ENCODE peak calls at places on chromosomes 3 and 15, in ten cellular contexts. U is NCI-H1092; M is NCI-H1048; J is sigmoid colon; I is fibroblast of the conjunctiva; K is stimulated activated CD4-positive, alpha-beta T cell treated with anti-CD3 and anti-CD28 coated beads, Interleukin-4, amount 100 ng/mL, for 48 hours; Y is putamen; Z is HFF-Myc; H is T-cell; B is Caki2. P is an unnamed sample.
A peak's percentile ranks its signal among the peaks of the same experiment; 100 is the strongest.

GRCh38 chr3:134291300-134292254 is 40.9 kb upstream of the RYK start:
- DNase-seq in K (no peak), B (no peak), U (peak; percentile 38), Z (no peak), J (peak; percentile 97), I (peak; percentile 91), M (no peak), H (no peak), Y (no peak), P (no peak)

GRCh38 chr15:99564221-99565030 is 1.4 kb upstream of the MEF2A start:
- DNase-seq in U (peak; percentile 71), K (no peak), J (peak; percentile 75), I (no peak), Y (peak; percentile 44), Z (no peak), H (no peak), M (no peak), B (peak; percentile 2), P (no peak)

GRCh38 chr15:43792761-43793493 is 807 bp downstream of the SERF2 start:
- DNase-seq in Y (no peak), U (no peak), M (no peak), H (no peak), J (no peak), I (no peak), Z (no peak), K (no peak), B (no peak), P (no peak)

GRCh38 chr15:26842391-26842790 is 24.5 kb upstream of the GABRA5 start:
- DNase-seq in U (peak; percentile 3), H (no peak), I (no peak), M (no peak), Z (no peak), Y (no peak), J (no peak), K (no peak), B (no peak), P (no peak)

GRCh38 chr15:71951134-71951533 is 140.8 kb downstream of the NR2E3 start:
- DNase-seq in M (no peak), B (no peak), K (no peak), Y (no peak), Z (no peak), H (no peak), I (no peak), U (no peak), J (no peak), P (no peak)

GRCh38 chr3:8624612-8625011 is 20.0 kb downstream of the SSUH2 start:
- DNase-seq in M (no peak), B (no peak), Z (no peak), K (no peak), H (no peak), Y (no peak), J (peak; percentile 55), I (no peak), U (no peak), P (no peak)

GRCh38 chr3:58016710-58017109 is 8.5 kb downstream of the FLNB start:
- DNase-seq in K (no peak), B (no peak), U (no peak), Y (no peak), Z (no peak), M (no peak), H (no peak), J (no peak), I (no peak), P (no peak)

GRCh38 chr3:98812851-98813374 is 49.8 kb downstream of the ST3GAL6 start:
- DNase-seq in I (peak; percentile 28), M (no peak), B (peak; percentile 45), Y (peak; percentile 41), U (no peak), J (no peak), H (no peak), Z (no peak), K (no peak), P (no peak)

GRCh38 chr15:75532413-75533250 is 46.5 kb downstream of the PTPN9 start:
- DNase-seq in U (no peak), Y (peak; percentile 35), M (no peak), B (peak; percentile 76), J (peak; percentile 86), I (peak; percentile 72), Z (peak; percentile 66), H (no peak), K (no peak), P (no peak)

GRCh38 chr15:77784361-77785292 is 151.9 kb upstream of the LINGO1 start:
- DNase-seq in J (no peak), Y (no peak), H (no peak), M (no peak), B (no peak), K (peak; percentile 30), I (no peak), U (no peak), Z (no peak), P (no peak)

GRCh38 chr3:72969766-72970165 is 26.8 kb upstream of the PPP4R2 start:
- DNase-seq in J (no peak), M (no peak), H (no peak), B (no peak), K (no peak), Z (no peak), I (no peak), U (no peak), Y (no peak), P (no peak)

GRCh38 chr15:27973886-27974285 is 125.2 kb downstream of the OCA2 start:
- DNase-seq in U (no peak), B (no peak), Y (no peak), K (no peak), Z (no peak), J (no peak), M (no peak), H (no peak), I (no peak), P (no peak)